ENCODE peak calls at places on chromosomes 16 and 17, in seven cellular contexts. J is fibroblast of mammary gland, T is A549, K is neural progenitor cell, D is cardiac muscle cell, Y is heart right ventricle, C is transverse colon. L is an unnamed sample.
A peak's percentile ranks its signal among the peaks of the same experiment; 100 is the strongest.

GRCh38 chr16:27852681-27853080 is 210.8 kb downstream of the GSG1L start:
- DNase-seq in D (no peak), C (no peak), K (no peak), Y (no peak), T (no peak), J (no peak), L (no peak)

GRCh38 chr16:79632289-79632688 is 31.8 kb upstream of the MAF start:
- DNase-seq in T (no peak), D (no peak), C (no peak), Y (no peak), J (no peak), K (no peak), L (peak; percentile 45)

GRCh38 chr17:77285594-77286390 is 145.0 kb downstream of the SEC14L1 start:
- DNase-seq in D (no peak), T (peak; percentile 72), Y (peak; percentile 33), K (no peak), J (peak; percentile 88), C (peak; percentile 81), L (peak; percentile 83)

GRCh38 chr17:68531252-68531651 is 19.0 kb downstream of the PRKAR1A start:
- DNase-seq in K (no peak), C (no peak), D (no peak), T (no peak), Y (no peak), J (no peak), L (no peak)

GRCh38 chr17:78438694-78439325 is 60.4 kb downstream of the PGS1 start:
- DNase-seq in Y (no peak), J (no peak), T (no peak), C (no peak), D (no peak), K (no peak), L (no peak)

GRCh38 chr16:57044931-57045693 is 47.3 kb upstream of the CPNE2 start:
- DNase-seq in D (no peak), C (no peak), Y (no peak), K (no peak), J (no peak), T (no peak), L (no peak)

GRCh38 chr17:33816842-33817241 is 438.2 kb upstream of the CCL2 start:
- DNase-seq in D (no peak), T (no peak), Y (no peak), C (no peak), K (no peak), J (no peak), L (no peak)

GRCh38 chr16:50323335-50324011 is 45.3 kb downstream of the BRD7 start:
- DNase-seq in J (peak; percentile 76), C (no peak), Y (no peak), K (no peak), T (no peak), D (no peak), L (peak; percentile 34)

GRCh38 chr17:72143245-72143644 is 22.4 kb downstream of the SOX9 start:
- DNase-seq in T (no peak), Y (no peak), D (no peak), J (no peak), C (no peak), K (no peak), L (no peak)

GRCh38 chr17:78883533-78884131 is 19.4 kb downstream of the CEP295NL start:
- DNase-seq in D (peak; percentile 60), K (peak; percentile 90), C (peak; percentile 58), T (peak; percentile 98), J (peak; percentile 97), Y (peak; percentile 85), L (peak; percentile 89)

GRCh38 chr17:42519546-42520444 is 16.2 kb upstream of the NAGLU start:
- DNase-seq in Y (peak; percentile 95), D (peak; percentile 73), K (peak; percentile 62), J (peak; percentile 98), T (peak; percentile 96), C (peak; percentile 85), L (peak; percentile 96)

GRCh38 chr16:50881953-50882352 is 140.1 kb downstream of the CYLD start:
- DNase-seq in D (no peak), C (no peak), J (no peak), K (peak; percentile 24), T (no peak), Y (no peak), L (no peak)

GRCh38 chr17:21298056-21298982 is 13.8 kb downstream of the MAP2K3 start:
- DNase-seq in K (no peak), Y (no peak), T (no peak), J (no peak), D (no peak), C (no peak), L (no peak)

GRCh38 chr17:80938556-80938955 is 53.1 kb upstream of the CHMP6 start:
- DNase-seq in Y (no peak), C (no peak), K (no peak), D (no peak), J (no peak), T (no peak), L (no peak)

GRCh38 chr16:64280317-64280716 is 841.5 kb downstream of the CDH11 start:
- DNase-seq in K (no peak), C (no peak), J (no peak), Y (no peak), D (no peak), T (no peak), L (no peak)

GRCh38 chr16:16038950-16039349 is 89.5 kb downstream of the ABCC1 start:
- DNase-seq in T (no peak), D (no peak), Y (no peak), K (no peak), C (no peak), J (no peak), L (no peak)

GRCh38 chr16:54538241-54538640 is 251.7 kb upstream of the IRX3 start:
- DNase-seq in Y (no peak), C (no peak), T (no peak), D (no peak), J (peak; percentile 10), K (peak; percentile 6), L (no peak)

GRCh38 chr17:78357687-78358537 is 2.0 kb downstream of the SOCS3 start:
- DNase-seq in C (no peak), K (peak; percentile 47), Y (no peak), D (no peak), T (no peak), J (no peak), L (no peak)

GRCh38 chr17:46201491-46201890 is 8.3 kb upstream of the KANSL1 start:
- DNase-seq in K (no peak), J (no peak), T (no peak), Y (no peak), C (no peak), D (no peak), L (no peak)

GRCh38 chr17:68468334-68468733 is 11.0 kb upstream of the WIPI1 start:
- DNase-seq in C (no peak), T (no peak), Y (peak; percentile 51), D (peak; percentile 53), K (no peak), J (peak; percentile 34), L (peak; percentile 65)

DNA sequence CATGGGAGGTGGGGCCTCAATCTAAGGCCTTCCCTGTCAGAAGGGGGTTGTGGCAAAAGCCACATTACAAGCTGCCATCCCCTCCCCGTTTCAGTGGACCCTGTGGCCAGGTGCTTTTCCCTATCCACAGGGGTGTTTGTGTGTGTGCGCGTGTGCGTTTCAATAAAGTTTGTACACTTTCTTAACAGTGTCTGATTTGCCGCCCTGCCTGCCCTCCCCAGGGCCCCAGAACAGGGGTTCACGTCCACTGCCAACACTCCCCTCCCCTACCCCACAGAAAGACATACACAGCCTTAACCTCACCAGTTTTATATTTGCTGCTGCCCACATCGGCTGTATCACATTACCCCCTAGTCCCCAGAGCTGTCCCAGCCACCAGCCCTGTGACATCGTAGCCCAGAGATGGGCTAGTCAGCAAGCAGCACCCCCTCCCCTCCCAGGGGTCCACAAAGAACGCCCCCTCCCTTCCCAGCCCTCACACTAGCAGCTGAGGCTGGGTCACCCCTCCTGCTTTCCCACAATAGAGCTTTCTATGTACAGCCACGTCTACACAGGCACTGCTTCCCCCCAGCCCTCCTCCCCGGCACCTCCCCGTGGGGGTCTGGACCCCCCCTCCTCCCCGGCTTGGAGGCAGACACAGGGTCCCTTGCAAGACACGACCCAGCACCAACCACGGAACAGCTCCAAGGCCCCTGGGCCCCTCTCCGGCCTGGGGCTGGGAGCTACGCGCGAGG is 8.0 kb downstream of the GRN start:
- DNase-seq in J (no peak), T (no peak), K (no peak), C (no peak), D (no peak), Y (no peak), L (no peak)
- H3K4me3 ChIP-seq in J (no peak overlapping the region), T (peak overlapping the region; percentile 42), K (peak overlapping the region; percentile 41), C (no peak overlapping the region), D (peak overlapping the region; percentile 21), Y (peak overlapping the region; percentile 25), L (no peak overlapping the region)

DNA sequence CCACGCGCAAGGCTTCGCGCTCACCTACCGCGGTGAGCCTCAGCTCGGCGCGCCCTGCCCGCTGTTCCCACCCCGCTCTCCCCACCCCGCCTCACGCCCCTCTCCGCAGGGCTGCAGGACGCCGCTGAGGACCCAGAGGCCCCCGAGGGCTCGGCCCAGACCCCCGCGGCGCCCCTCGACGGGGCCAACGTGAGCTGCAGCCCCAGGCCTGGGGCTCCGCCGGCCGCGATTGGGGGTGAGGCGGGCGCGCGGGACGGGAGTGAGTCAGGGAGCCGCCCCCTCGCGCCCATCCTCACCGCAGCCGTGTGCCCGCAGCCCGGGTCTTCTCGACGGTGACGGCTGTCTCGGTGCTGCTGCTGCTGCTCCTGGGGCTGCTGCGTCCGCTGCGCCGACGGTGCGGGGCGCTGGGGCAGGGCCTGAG is 1.9 kb upstream of the PAQR4 start:
- DNase-seq in C (no peak), Y (no peak), J (no peak), K (no peak), D (no peak), T (no peak), L (no peak)
- H3K4me3 ChIP-seq in C (no peak overlapping the region), Y (peak overlapping the region; percentile 18), J (no peak overlapping the region), K (no peak overlapping the region), D (no peak overlapping the region), T (no peak overlapping the region), L (no peak overlapping the region)

GRCh38 chr17:39823407-39824054 is 40.6 kb downstream of the IKZF3 start:
- DNase-seq in T (no peak), C (no peak), D (no peak), Y (no peak), K (peak; percentile 13), J (no peak), L (no peak)
- H3K4me3 ChIP-seq in T (no peak overlapping the region), C (no peak overlapping the region), D (no peak overlapping the region), Y (no peak overlapping the region), K (no peak overlapping the region), J (no peak overlapping the region), L (no peak overlapping the region)

DNA sequence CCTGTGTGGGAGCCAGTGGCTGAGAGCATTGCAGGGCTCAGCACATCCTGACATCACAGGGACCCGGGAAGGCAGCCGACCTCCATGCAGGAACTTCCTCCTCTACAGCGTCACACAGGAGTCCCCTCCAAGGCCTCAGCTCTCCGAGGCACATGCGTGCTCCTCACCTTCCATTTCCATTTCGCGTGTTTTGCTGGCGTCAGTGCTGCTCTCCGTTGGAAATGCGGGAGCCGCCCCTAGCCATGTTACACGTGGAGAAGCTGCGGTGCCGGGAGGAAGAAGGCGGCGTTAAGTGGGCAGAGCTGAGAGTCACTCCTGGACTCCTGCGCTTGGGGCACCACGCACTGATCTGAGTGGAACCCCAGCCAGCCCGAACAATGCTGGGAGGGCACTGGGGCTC is 25.2 kb upstream of the CRISPLD2 start:
- DNase-seq in C (no peak), K (no peak), J (no peak), T (no peak), D (no peak), Y (no peak), L (no peak)
- H3K4me3 ChIP-seq in C (no peak overlapping the region), K (no peak overlapping the region), J (no peak overlapping the region), T (no peak overlapping the region), D (no peak overlapping the region), Y (no peak overlapping the region), L (no peak overlapping the region)

GRCh38 chr17:75526555-75527270 is 1.2 kb downstream of the LLGL2 start:
- DNase-seq in J (no peak), D (no peak), K (peak; percentile 42), C (peak; percentile 82), T (no peak), Y (no peak), L (no peak)
- H3K4me3 ChIP-seq in J (no peak overlapping the region), D (peak overlapping the region; percentile 83), K (peak overlapping the region; percentile 87), C (peak overlapping the region; percentile 65), T (peak overlapping the region; percentile 67), Y (peak overlapping the region; percentile 55), L (no peak overlapping the region)

L was measured in brain microvascular endothelial cell.